ENCODE peak calls at places on chromosomes 6 and 20, in five cellular contexts. F, Y, J, L and C are unnamed samples.

GRCh38 chr20:49297605-49298530 is 20.0 kb upstream of the ZNFX1 start:
- DNase-seq in F (no peak), Y (peak), J (no peak), L (peak), C (no peak)

GRCh38 chr6:27296106-27296783 is 15.8 kb downstream of the POM121L2 start:
- DNase-seq in F (no peak), Y (no peak), J (no peak), L (no peak), C (no peak)

GRCh38 chr6:97440590-97441176 is 157.7 kb upstream of the MMS22L start:
- DNase-seq in F (no peak), Y (no peak), J (peak), L (no peak), C (no peak)

GRCh38 chr6:43698584-43699349 is 11.2 kb upstream of the MRPS18A start:
- DNase-seq in F (peak), Y (no peak), J (no peak), L (peak), C (no peak)

GRCh38 chr6:12138377-12138776 is 126.3 kb downstream of the HIVEP1 start:
- DNase-seq in F (no peak), Y (no peak), J (no peak), L (no peak), C (no peak)

GRCh38 chr6:3603443-3604130 is 146.7 kb upstream of the SLC22A23 start:
- DNase-seq in F (no peak), Y (no peak), J (no peak), L (no peak), C (no peak)

GRCh38 chr6:16591681-16592549 is 169.3 kb downstream of the ATXN1 start:
- DNase-seq in F (no peak), Y (no peak), J (no peak), L (no peak), C (peak)

GRCh38 chr6:111427341-111428116 is 55.5 kb downstream of the REV3L start:
- DNase-seq in F (no peak), Y (no peak), J (no peak), L (no peak), C (peak)

GRCh38 chr6:161273356-161273751 is 507 bp downstream of the AGPAT4 start:
- DNase-seq in F (no peak), Y (no peak), J (peak), L (no peak), C (no peak)

GRCh38 chr6:4660377-4661321 is 115.6 kb upstream of the CDYL start:
- DNase-seq in F (peak), Y (no peak), J (no peak), L (no peak), C (no peak)

GRCh38 chr6:163706688-163707087 is 292.2 kb downstream of the QKI start:
- DNase-seq in F (peak), Y (no peak), J (no peak), L (no peak), C (no peak)

GRCh38 chr6:163708459-163708858 is 293.9 kb downstream of the QKI start:
- DNase-seq in F (peak), Y (no peak), J (no peak), L (no peak), C (peak)

GRCh38 chr6:163705923-163706322 is 291.4 kb downstream of the QKI start:
- DNase-seq in F (no peak), Y (no peak), J (no peak), L (peak), C (peak)

GRCh38 chr6:163709255-163709654 is 294.7 kb downstream of the QKI start:
- DNase-seq in F (no peak), Y (no peak), J (no peak), L (no peak), C (no peak)

DNA sequence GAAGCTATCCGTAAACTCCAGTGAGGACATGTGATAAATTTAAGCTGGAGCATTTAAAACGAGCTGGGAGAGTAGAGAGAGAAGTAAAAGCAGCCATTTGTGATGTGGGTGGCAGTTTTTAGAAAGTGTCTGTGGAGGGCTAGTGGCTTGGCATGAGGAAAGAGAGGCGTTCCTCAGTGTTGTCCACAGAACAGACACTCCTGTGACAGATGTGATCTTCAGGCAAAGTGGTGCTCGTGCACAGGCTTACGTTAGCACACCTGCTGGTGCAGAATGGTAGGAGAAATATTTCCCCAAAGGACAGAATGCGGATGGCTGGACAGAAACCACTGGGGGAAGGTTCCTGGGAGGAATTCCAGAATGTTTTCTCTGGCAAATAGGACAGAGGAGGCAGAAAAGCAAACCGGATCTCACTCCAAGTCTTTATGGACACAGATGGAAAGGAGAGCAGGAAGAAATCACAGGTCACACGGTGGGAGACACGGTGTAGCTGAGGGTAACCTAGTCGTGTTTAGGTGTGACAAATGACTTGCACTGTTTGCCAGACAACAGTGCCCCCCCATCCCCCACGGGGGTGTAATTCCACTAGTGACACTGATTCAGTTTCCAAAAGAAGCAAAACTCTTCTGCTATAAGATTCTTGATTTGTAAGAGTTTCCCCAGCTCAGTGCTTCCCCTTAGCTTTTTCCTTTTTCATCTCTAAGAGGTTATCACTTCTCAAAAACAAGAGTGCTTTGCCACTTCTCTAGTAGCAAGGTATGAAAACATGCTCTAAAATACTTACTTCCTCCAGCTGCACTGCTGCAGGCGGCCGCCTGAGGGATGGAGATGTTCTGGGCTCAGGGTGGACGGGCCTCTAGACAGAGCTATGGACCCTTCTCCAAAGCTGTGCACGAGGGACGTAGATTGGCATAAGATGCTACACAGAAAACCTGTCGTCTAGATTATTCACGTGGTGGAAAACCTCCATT is 293.2 kb downstream of the QKI start:
- DNase-seq in F (no peak), Y (no peak), J (no peak), L (no peak), C (peak)
- TF ChIP-seq CTCF in F (no peak), Y (no peak), J (no peak), L (peak), C (peak)

DNA sequence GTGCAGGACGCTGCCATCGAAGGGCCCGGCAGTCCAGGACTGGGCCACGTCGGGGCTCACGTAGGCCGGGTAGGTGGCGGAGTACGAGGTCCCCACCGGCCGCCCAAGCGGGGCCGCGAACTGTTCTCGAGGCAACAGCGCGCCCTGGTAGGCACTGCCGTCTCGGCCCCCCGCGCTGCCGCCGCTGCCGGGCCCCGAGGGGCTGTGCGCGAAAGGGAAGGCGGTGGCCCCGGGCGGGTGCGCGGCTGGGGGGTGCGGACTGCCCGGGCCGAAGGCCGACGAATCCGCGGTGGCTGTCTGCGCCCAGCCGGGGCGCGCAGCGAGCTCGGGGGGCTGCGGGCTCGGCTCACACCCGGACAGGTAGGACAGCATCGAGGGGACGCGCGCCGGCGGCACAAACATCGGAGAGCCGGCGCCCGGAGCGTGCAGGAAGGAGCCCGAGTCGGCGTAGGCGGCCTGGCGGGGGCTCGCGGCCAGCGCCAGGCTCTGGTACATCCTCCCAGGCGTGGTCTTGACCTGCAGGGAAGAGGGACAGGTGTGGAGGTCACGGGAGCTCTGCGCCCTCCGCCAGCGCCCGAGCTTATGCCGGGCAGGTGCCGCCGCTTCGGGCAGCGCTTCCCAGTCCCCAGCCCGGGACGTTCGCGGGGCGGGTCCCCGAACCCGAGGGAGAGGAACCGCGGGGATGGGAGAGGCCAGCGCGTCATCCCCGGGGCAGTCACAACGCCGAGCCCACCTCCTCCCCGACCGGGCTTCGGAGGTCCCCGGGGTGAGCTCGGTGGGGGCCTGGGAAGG is 572 bp downstream of the GATA5 start:
- DNase-seq in F (no peak), Y (no peak), J (no peak), L (no peak), C (no peak)
- H3K4me3 ChIP-seq in F (peak), Y (peak), J (no peak), L (peak), C (no peak)

DNA sequence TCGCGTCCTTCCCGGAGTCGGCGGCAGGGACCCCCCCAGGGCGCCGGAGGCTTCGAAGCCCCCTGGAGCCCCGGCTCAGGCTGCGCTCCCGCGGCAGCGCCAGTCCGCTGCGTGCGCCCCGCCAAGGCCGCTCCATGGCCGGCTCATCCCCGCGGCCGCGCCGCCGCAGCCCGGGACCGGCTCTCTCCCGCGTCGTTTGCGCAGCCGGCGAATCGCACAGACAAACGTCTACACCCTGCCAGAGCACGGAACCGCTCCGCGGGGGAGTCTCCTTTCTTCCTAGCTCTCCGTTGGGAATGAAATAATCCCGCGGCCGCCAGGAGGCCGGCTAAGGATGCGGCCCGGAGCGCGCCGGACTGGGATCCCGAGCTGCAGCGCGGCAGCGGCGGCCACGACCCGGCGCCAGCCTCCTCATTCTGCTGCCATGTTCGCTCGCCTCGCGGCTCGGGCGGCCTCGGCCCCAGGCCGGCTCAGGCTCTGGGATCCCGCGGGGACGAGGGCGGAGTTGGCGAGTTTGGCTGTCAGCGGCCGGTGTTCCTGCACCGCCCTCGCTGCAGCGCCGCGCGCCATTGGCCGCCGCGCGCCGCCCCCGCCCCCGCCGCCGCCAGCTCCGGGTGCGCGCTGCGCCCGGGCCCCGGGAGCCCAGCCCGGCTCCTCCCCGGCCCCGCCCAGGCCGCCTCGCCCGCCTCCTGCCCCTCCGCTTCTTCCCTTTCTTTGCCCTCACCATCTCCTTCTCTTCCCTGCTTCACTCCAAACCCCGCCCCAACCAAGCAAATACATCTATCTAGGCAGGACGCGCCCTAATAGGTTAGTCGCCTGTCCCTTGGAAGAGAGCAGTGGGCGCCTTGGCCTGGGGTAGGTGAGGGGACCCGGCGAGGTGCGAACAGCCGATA is at the start of gene GFOD1:
- DNase-seq in F (peak), Y (peak), J (peak), L (peak), C (no peak)
- TF ChIP-seq CTCF in F (peak), Y (no peak), J (peak), L (no peak), C (peak)

GRCh38 chr6:39317256-39317655 is 3.0 kb upstream of the KCNK17 start:
- DNase-seq in F (no peak), Y (no peak), J (no peak), L (no peak), C (no peak)

GRCh38 chr6:39310542-39310941 is 3.7 kb downstream of the KCNK17 start:
- DNase-seq in F (no peak), Y (no peak), J (no peak), L (no peak), C (no peak)

GRCh38 chr6:39313526-39314272 is 520 bp downstream of the KCNK17 start:
- DNase-seq in F (no peak), Y (no peak), J (peak), L (no peak), C (no peak)

GRCh38 chr6:39312912-39313525 is 1.2 kb downstream of the KCNK17 start:
- DNase-seq in F (peak), Y (no peak), J (no peak), L (no peak), C (no peak)

DNA sequence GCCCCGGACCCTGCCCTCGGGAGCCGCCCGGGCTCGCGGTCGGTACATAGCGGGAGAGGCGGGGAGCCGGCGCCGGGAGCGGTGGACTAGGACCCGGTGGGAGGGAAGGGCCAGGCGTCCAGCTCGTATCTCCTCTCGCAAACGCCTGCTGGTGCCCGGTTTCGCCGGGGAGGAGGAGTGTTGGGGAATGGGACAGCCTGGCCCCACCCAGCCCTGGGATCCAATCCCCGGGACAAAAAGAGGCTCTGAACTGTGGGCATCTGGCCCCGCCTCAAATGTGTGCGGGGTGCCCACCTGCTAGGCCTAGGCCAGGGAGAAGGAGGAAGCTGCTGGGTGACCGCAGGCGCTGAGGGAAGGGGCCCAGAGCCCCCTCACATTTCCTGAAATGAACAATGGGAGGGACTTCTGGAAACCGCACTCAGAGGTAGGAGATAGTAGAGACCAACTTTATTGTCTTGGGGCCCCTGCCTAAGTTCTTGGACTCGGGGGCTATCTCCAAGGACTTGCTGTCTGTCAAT is at the start of gene KCNK17:
- DNase-seq in F (no peak), Y (no peak), J (peak), L (no peak), C (no peak)
- H3K4me3 ChIP-seq in F (peak), Y (peak), J (no peak), L (peak), C (no peak)

DNA sequence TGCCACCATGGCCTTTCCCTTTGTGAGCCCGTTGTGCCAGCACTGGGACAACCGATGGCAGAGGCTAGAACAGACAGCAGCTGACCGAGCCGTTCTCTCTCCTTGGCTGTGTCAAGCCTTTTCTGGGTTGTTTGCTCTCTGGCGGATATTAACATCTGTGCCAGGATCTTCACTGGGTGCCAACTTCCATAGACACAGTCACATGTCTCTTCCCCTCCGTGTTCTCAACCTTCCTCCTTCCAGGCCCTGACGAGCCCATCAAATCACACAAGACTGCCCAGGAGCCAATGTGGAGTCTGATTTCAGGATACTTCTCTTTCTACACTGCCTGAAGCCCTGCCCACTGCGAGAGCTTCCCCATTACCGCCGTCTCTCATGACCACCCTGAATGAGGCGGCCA is 111.0 kb upstream of the RALGAPA2 start:
- DNase-seq in F (no peak), Y (no peak), J (no peak), L (no peak), C (no peak)
- TF ChIP-seq CTCF in F (no peak), Y (no peak), J (no peak), L (no peak), C (no peak)

GRCh38 chr6:113315068-113315467 is 542.1 kb upstream of the MARCKS start:
- DNase-seq in F (no peak), Y (no peak), J (no peak), L (no peak), C (no peak)
- H3K4me3 ChIP-seq in F (no peak), Y (no peak), J (no peak), L (no peak), C (no peak)

DNA sequence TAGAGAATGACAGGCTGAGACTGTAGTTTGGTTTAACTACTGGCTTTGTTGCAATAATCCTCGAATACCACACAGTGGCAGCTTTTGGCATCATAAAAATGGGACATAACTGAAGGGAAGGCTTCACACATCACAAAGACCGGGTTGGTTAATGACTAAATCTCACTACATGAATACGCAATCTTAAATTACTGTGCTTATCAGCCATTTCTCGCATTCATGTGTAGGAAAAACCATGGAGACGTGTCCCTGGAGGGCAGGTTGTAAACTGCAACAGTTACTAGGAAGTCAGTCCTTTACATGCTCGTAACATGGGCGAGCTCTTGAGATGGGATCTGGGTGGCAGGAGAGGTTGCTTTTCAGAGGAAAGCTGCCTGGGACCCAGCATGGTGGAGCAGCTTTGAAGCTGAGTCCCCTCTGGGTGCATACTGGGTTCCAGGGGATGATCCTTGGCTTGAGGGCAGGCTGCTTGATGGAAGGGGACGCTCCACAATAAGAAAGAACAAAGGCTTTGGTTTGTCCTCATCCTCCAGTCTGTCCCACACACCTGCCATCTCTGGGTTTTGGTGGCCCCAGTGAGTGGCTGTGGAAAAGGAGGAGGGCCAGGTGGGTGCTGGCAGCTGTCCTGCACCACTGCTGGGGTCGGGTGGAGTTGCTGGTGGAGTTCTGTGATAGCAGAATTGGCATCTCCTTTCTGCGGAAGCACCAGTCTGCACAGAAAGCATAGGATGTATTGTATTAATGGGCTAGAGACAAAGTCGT is 2.1 kb downstream of the RPS21 start:
- DNase-seq in F (no peak), Y (no peak), J (no peak), L (no peak), C (no peak)
- TF ChIP-seq CTCF in F (no peak), Y (no peak), J (peak), L (no peak), C (peak)

DNA sequence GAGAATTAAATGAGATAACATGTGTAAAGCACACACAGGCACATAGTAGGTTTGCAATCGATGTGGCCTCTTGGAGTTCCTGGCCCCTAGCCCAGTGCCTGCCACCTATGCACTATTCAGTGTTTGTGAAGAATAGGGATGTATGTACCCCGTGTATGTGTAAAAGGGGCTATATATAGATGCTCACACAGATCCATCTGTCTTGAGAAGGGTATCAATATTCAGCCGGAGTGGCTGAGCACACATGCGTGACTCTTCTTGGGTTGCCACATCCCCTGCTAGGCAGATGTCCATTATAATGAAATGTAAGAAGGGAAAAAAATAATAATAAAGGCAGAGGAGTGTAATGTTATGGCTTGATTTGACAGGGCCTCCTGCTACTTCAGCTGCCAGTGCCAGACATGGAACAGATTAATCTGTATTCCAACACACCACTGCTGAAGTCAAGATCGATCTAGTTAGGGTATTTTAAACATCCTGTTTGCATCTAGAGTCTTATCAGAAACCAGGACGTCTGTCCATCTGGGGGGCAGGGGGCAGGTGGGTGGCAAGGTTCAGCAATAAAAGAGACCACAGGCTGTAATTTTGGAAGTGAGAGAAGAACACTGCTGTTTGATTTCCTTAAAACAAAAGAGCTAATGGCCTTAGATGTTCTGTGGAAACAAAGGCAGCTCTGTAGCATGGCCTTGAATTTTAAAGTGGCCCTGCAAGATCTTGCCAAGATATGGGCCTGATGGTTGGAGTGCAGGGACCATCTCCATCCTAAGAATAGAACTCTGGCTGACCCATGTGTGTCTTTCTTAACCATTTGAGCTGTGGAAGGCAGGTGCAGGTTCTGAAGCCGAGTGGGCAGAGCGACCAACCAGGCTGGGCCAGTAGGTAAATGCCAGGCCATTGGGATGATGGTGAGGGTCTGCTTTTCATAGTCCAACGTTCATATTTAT is 74.1 kb upstream of the VSTM2L start:
- DNase-seq in F (no peak), Y (no peak), J (no peak), L (no peak), C (no peak)
- H3K4me3 ChIP-seq in F (no peak), Y (no peak), J (no peak), L (no peak), C (no peak)